ENCODE peak calls at places on chromosomes 6 and 20, in nine cellular contexts. Y, M, Q, S, A, I, U, N and O are unnamed samples.

GRCh38 chr6:21327326-21328140 is 266.0 kb upstream of the SOX4 start:
- DNase-seq in N (no peak), I (no peak), A (no peak), Q (no peak), S (no peak), Y (no peak), U (peak), M (no peak), O (no peak)

GRCh38 chr6:35552285-35552917 is 39.7 kb upstream of the TULP1 start:
- DNase-seq in Q (peak), N (no peak), A (no peak), S (peak), U (peak), Y (no peak), I (no peak), M (peak), O (no peak)

GRCh38 chr6:108254436-108255410 is 6.1 kb downstream of the SNX3 start:
- DNase-seq in I (no peak), Y (no peak), U (no peak), Q (no peak), N (no peak), S (no peak), A (no peak), M (no peak), O (no peak)

GRCh38 chr6:92690997-92691599 is 728.3 kb downstream of the EPHA7 start:
- DNase-seq in Q (no peak), N (peak), U (no peak), Y (no peak), I (no peak), S (no peak), A (no peak), M (no peak), O (no peak)

GRCh38 chr6:49401063-49401462 is 62.0 kb downstream of the MMUT start:
- DNase-seq in Y (no peak), M (no peak), A (no peak), S (no peak), N (no peak), Q (no peak), U (no peak), I (no peak), O (no peak)

GRCh38 chr6:156589281-156589680 is 187.9 kb upstream of the ARID1B start:
- DNase-seq in M (peak), S (no peak), N (peak), Q (no peak), A (no peak), I (no peak), U (no peak), Y (no peak), O (no peak)

GRCh38 chr6:111950661-111951426 is 77.6 kb upstream of the FYN start:
- DNase-seq in S (no peak), U (no peak), M (no peak), Y (no peak), Q (no peak), N (no peak), I (no peak), A (no peak), O (no peak)

GRCh38 chr20:40676870-40677269 is 12.2 kb downstream of the MAFB start:
- DNase-seq in Q (no peak), Y (no peak), N (no peak), I (no peak), U (no peak), M (no peak), S (no peak), A (no peak), O (no peak)

GRCh38 chr6:14254505-14254904 is 136.9 kb downstream of the CD83 start:
- DNase-seq in N (no peak), I (no peak), M (no peak), A (no peak), S (no peak), Y (no peak), Q (no peak), U (no peak), O (no peak)

GRCh38 chr6:160391419-160392116 is 43.4 kb downstream of the SLC22A3 start:
- DNase-seq in Y (no peak), Q (peak), M (peak), N (no peak), A (peak), I (no peak), U (no peak), S (no peak), O (no peak)

GRCh38 chr20:4101910-4102309 is 86.6 kb upstream of the RNF24 start:
- DNase-seq in N (no peak), S (no peak), A (no peak), Q (no peak), Y (no peak), M (no peak), I (no peak), U (no peak), O (no peak)

GRCh38 chr6:78770766-78771165 is 96.6 kb upstream of the IRAK1BP1 start:
- DNase-seq in A (no peak), M (no peak), Q (no peak), Y (no peak), U (no peak), I (no peak), S (no peak), N (no peak), O (no peak)
- TF ChIP-seq CTCF in A (no peak), M (no peak), Q (no peak), Y (no peak), U (no peak), I (no peak), S (no peak), N (no peak), O (no peak)

DNA sequence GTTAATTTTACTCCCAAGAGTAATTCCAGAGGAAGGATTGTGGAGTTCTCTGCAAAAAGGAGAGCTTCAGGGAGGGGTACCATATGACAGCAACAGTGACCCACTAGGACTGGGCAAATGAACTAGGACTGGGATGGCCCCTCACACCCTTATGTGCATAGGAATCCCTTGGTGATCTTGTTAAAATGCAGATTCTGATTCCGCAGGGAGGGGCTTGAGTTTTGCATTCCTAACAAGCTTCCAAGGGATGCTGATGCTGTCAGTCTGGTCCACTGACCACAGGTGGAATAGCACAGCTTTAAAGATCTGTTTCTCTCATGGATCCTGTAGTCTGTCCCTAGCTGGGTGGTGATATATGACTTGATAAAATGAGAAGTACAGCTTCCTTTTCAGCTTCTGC is 6.3 kb upstream of the FOXA2 start:
- DNase-seq in U (peak), N (no peak), M (no peak), I (no peak), Y (no peak), Q (no peak), S (no peak), A (no peak), O (no peak)
- TF ChIP-seq CTCF in U (no peak), N (no peak), M (no peak), I (no peak), Y (no peak), Q (no peak), S (no peak), A (no peak), O (no peak)

DNA sequence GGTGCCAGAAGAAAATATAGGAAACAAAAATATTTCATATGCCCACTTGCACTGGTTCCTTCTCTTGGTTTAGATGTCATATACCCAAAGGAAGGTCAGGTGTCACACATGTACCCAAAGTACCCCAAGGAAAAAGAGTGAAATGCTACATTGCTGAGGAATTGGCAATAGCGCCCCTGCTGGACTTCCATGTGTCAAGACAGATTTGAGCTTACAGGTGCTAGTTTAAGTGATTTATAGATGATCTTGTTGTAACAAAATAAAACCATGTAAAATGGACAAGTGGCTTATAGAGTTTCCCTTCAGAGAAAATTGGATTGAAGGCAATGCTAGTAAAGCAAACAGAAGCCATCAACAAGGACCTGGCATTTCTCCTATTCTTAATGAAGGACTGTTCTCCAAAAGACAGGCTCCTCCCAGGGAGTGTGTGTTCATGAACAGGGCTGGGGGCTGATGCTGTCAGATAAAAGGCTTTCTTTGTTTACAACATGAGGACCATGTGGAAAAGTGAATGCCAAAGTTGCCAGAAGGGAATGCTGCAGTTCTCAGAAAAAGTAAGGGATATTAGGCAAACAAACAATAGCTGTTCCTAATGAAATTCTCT is 64.3 kb upstream of the PAK5 start:
- DNase-seq in Q (no peak), N (no peak), M (no peak), A (no peak), Y (no peak), S (no peak), U (peak), I (no peak), O (no peak)
- TF ChIP-seq CTCF in Q (no peak), N (peak), M (peak), A (peak), Y (no peak), S (peak), U (peak), I (no peak), O (no peak)

DNA sequence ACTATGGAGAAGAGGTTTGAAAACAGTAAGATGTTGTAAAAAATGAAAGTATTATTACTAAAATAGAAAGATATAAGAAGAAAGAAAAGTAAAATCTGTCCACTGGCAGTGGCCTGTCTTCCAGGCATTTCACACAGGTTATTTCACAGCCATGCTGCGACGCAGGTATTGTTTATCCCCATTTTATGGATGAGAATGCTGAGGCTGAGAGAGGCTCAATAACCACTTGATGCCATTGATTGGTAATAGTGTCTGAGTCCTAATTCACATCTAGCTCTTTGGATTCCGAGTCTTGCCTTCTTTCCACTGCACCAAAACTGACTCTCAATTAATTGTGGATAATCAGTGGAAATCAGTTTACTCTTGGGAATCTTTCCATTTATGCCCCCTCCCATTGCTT is 37.2 kb upstream of the IL20RA start:
- DNase-seq in S (no peak), I (no peak), N (no peak), A (no peak), Y (no peak), Q (no peak), U (no peak), M (no peak), O (no peak)
- TF ChIP-seq CTCF in S (no peak), I (no peak), N (no peak), A (no peak), Y (no peak), Q (no peak), U (no peak), M (no peak), O (no peak)

DNA sequence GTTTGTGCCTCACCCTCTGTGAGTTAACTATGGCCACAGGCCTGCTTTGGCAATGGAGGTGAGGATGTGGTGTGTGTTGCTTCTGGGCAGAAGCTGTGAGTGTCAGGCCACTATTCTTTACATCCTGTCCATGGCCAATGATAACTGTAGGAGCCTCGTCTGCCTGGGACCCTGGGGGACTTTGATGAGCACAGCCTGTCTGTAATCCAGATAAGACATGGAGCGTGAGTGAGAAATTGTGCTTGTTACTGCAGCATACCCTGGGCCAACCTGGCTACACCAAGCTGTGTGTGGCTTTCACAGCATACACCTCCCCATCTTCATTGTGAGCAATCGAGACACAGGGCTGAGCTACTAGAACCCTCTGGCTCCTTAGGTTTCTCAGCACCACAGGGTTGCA is 150.4 kb downstream of the MYLK4 start:
- DNase-seq in Y (no peak), S (no peak), U (no peak), Q (no peak), A (no peak), M (no peak), I (no peak), N (no peak), O (no peak)
- TF ChIP-seq CTCF in Y (no peak), S (no peak), U (no peak), Q (no peak), A (no peak), M (no peak), I (no peak), N (no peak), O (no peak)

GRCh38 chr6:23446394-23447001 is 679.5 kb upstream of the NRSN1 start:
- DNase-seq in U (no peak), S (no peak), I (no peak), M (peak), A (no peak), Y (no peak), Q (peak), N (peak), O (no peak)
- TF ChIP-seq CTCF in U (no peak), S (no peak), I (peak), M (peak), A (no peak), Y (no peak), Q (no peak), N (peak), O (no peak)

GRCh38 chr6:36735110-36735971 is 37.7 kb downstream of the RAB44 start:
- DNase-seq in Q (no peak), N (peak), I (peak), A (peak), M (no peak), Y (peak), U (no peak), S (peak), O (no peak)
- TF ChIP-seq CTCF in Q (no peak), N (peak), I (no peak), A (no peak), M (no peak), Y (no peak), U (no peak), S (no peak), O (no peak)

GRCh38 chr20:14319704-14320103 is 17.7 kb downstream of the FLRT3 start:
- DNase-seq in Y (no peak), S (no peak), M (no peak), Q (no peak), U (no peak), I (no peak), N (no peak), A (no peak), O (no peak)
- TF ChIP-seq CTCF in Y (no peak), S (no peak), M (no peak), Q (no peak), U (no peak), I (no peak), N (no peak), A (no peak), O (no peak)

DNA sequence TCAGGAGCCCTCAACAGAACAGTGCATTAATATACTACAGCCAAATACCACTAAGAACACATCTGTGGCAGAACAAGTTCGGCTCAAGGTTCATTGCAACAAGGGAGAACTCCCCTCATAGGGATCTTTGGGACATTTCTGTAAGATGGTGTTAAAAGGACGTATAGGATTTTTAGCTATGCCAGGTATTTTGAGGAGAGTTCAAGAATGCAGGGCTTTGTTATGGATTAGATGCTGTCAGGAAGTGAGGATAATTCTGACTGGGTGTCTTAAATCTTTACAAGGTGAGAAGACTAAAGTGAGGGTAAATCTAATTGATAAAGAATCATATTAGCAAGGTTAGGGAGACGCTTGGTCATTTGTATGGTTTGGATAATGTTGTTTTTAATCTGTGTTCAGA is 83.7 kb upstream of the AHI1 start:
- DNase-seq in M (no peak), I (no peak), A (no peak), U (no peak), N (no peak), S (no peak), Q (no peak), Y (no peak), O (no peak)
- TF ChIP-seq CTCF in M (no peak), I (no peak), A (no peak), U (no peak), N (no peak), S (no peak), Q (no peak), Y (no peak), O (no peak)

GRCh38 chr20:61478094-61478493 is 226.0 kb downstream of the CDH4 start:
- DNase-seq in U (no peak), S (no peak), I (no peak), M (no peak), N (no peak), Y (no peak), A (no peak), Q (no peak), O (no peak)
- TF ChIP-seq CTCF in U (no peak), S (no peak), I (no peak), M (no peak), N (no peak), Y (no peak), A (no peak), Q (no peak), O (no peak)